ENCODE peak calls at places on chromosomes 3 and 15, in eight cellular contexts. W, A, R, B, J, Y, L and M are unnamed samples.

GRCh38 chr3:127263586-127264231 is 24.1 kb downstream of the PRR20G start:
- DNase-seq in A (no peak), R (no peak), W (no peak), J (no peak), B (no peak), Y (no peak), L (no peak), M (no peak)

GRCh38 chr15:50880651-50881114 is 27.8 kb upstream of the AP4E1 start:
- DNase-seq in Y (peak; percentile 23), L (no peak), J (no peak), W (peak; percentile 59), B (no peak), A (no peak), R (no peak), M (no peak)

GRCh38 chr15:62648954-62649353 is 393.6 kb upstream of the TPM1 start:
- DNase-seq in A (no peak), L (no peak), R (peak; percentile 41), B (no peak), W (no peak), J (no peak), Y (no peak), M (no peak)

GRCh38 chr3:23330568-23330967 is 127.4 kb downstream of the UBE2E2 start:
- DNase-seq in W (no peak), L (no peak), R (no peak), B (no peak), A (no peak), Y (no peak), J (no peak), M (no peak)

GRCh38 chr3:34439796-34440195 is 641.4 kb downstream of the PDCD6IP start:
- DNase-seq in W (no peak), L (no peak), B (no peak), A (no peak), R (no peak), Y (no peak), J (no peak), M (no peak)

GRCh38 chr3:52714335-52715302 is 8.7 kb downstream of the SPCS1 start:
- DNase-seq in B (peak; percentile 65), J (no peak), A (no peak), W (no peak), L (no peak), Y (no peak), R (peak; percentile 54), M (peak; percentile 72)

GRCh38 chr3:124985358-124985757 is 50.8 kb upstream of the MUC13 start:
- DNase-seq in Y (no peak), J (no peak), R (no peak), W (peak; percentile 84), B (no peak), L (no peak), A (no peak), M (no peak)

GRCh38 chr3:63089007-63089406 is 189.1 kb upstream of the SYNPR start:
- DNase-seq in L (no peak), W (no peak), A (no peak), R (no peak), B (no peak), Y (no peak), J (no peak), M (no peak)

GRCh38 chr3:55482496-55483195 is 4.5 kb downstream of the WNT5A start:
- DNase-seq in A (no peak), W (peak; percentile 75), B (peak; percentile 63), R (peak; percentile 44), Y (no peak), L (no peak), J (no peak), M (no peak)

GRCh38 chr3:8319935-8320634 is 181.5 kb upstream of the LMCD1 start:
- DNase-seq in B (no peak), J (no peak), A (no peak), W (peak; percentile 83), L (no peak), R (no peak), Y (peak; percentile 11), M (no peak)

GRCh38 chr15:23564798-23565394 is 578 bp upstream of the MKRN3 start:
- DNase-seq in B (no peak), R (no peak), W (peak; percentile 23), J (no peak), L (no peak), A (no peak), Y (no peak), M (no peak)

GRCh38 chr3:23805881-23806321 is at the start of gene UBE2E1:
- DNase-seq in B (peak; percentile 69), L (peak; percentile 86), W (peak; percentile 70), J (peak; percentile 11), A (no peak), Y (peak; percentile 76), R (peak; percentile 75), M (peak; percentile 81)

GRCh38 chr3:113242091-113242581 is 30.8 kb downstream of the BOC start:
- DNase-seq in J (no peak), R (no peak), A (no peak), Y (no peak), B (no peak), W (peak; percentile 87), L (no peak), M (no peak)

GRCh38 chr15:57655809-57656208 is 50.7 kb upstream of the POLR2M start:
- DNase-seq in R (no peak), A (no peak), W (no peak), J (no peak), B (no peak), L (no peak), Y (no peak), M (no peak)

GRCh38 chr15:80068578-80068977 is 9.1 kb downstream of the ZFAND6 start:
- DNase-seq in Y (peak; percentile 21), B (no peak), W (peak; percentile 50), R (no peak), J (no peak), L (no peak), A (no peak), M (no peak)

GRCh38 chr3:63824309-63824708 is 5.2 kb downstream of the C3orf49 start:
- DNase-seq in J (no peak), L (no peak), Y (no peak), B (no peak), R (no peak), A (no peak), W (peak; percentile 83), M (no peak)

GRCh38 chr3:116339441-116340028 is 105.8 kb downstream of the LSAMP start:
- DNase-seq in B (no peak), R (peak; percentile 5), L (peak; percentile 44), Y (no peak), W (peak; percentile 83), J (no peak), A (no peak), M (peak; percentile 11)

GRCh38 chr3:115239717-115240116 is 92.6 kb upstream of the ZBTB20 start:
- DNase-seq in B (no peak), Y (no peak), R (peak; percentile 12), W (peak; percentile 99), L (peak; percentile 79), J (peak; percentile 99), A (peak; percentile 84), M (no peak)

GRCh38 chr15:83850846-83851245 is 196.9 kb downstream of the ADAMTSL3 start:
- DNase-seq in Y (no peak), B (no peak), A (no peak), W (no peak), J (no peak), L (no peak), R (no peak), M (no peak)

GRCh38 chr3:149535395-149535685 is 60.8 kb downstream of the TM4SF4 start:
- DNase-seq in B (no peak), Y (no peak), L (no peak), W (no peak), A (no peak), R (no peak), J (no peak), M (no peak)

GRCh38 chr3:184645304-184645703 is 66.6 kb downstream of the MAGEF1 start:
- DNase-seq in B (no peak), J (peak; percentile 59), R (peak; percentile 77), A (peak; percentile 39), Y (no peak), L (no peak), W (no peak), M (peak; percentile 25)

GRCh38 chr3:45507820-45508317 is 86.7 kb upstream of the LIMD1 start:
- DNase-seq in W (peak; percentile 77), L (peak; percentile 28), J (no peak), A (no peak), Y (peak; percentile 9), R (no peak), B (peak; percentile 59), M (no peak)

GRCh38 chr3:54999159-54999558 is 71.3 kb upstream of the LRTM1 start:
- DNase-seq in W (peak; percentile 96), R (no peak), L (no peak), B (no peak), J (no peak), Y (no peak), A (no peak), M (no peak)

GRCh38 chr15:75622505-75622904 is 3.0 kb downstream of the SNUPN start:
- DNase-seq in Y (no peak), R (no peak), W (no peak), A (no peak), B (no peak), J (no peak), L (no peak), M (no peak)

GRCh38 chr3:59559721-59560514 is 510.1 kb upstream of the CFAP20DC start:
- DNase-seq in J (no peak), L (no peak), Y (peak; percentile 62), W (peak; percentile 100), R (no peak), B (no peak), A (no peak), M (no peak)

GRCh38 chr15:65839985-65840384 is 29.3 kb upstream of the RAB11A start:
- DNase-seq in W (no peak), J (no peak), L (no peak), R (no peak), Y (no peak), A (no peak), B (no peak), M (no peak)

GRCh38 chr15:70752142-70752754 is 11.1 kb downstream of the UACA start:
- DNase-seq in A (no peak), Y (no peak), L (peak; percentile 55), R (no peak), W (no peak), B (no peak), J (no peak), M (peak; percentile 51)

GRCh38 chr3:27677554-27677953 is 44.6 kb downstream of the EOMES start:
- DNase-seq in A (no peak), W (peak; percentile 95), L (no peak), R (no peak), B (no peak), Y (no peak), J (no peak), M (no peak)

GRCh38 chr3:127203024-127203423 is 10.1 kb downstream of the PRR23E start:
- DNase-seq in L (no peak), R (no peak), A (no peak), Y (no peak), J (no peak), W (no peak), B (no peak), M (no peak)

GRCh38 chr3:5057217-5057616 is 64.9 kb upstream of the ARL8B start:
- DNase-seq in L (no peak), R (no peak), W (peak; percentile 22), A (no peak), Y (no peak), J (no peak), B (no peak), M (no peak)

GRCh38 chr15:68410466-68411200 is 21.3 kb downstream of the ITGA11 start:
- DNase-seq in A (no peak), Y (no peak), L (no peak), J (no peak), R (no peak), B (no peak), W (no peak), M (no peak)